ENCODE peak calls at places on chromosomes 3 and 15, in four cellular contexts. T, S, X and K are unnamed samples.

GRCh38 chr3:27134165-27134796 is 234.9 kb downstream of the NEK10 start:
- DNase-seq in S (peak), X (peak), T (peak), K (peak)

GRCh38 chr3:31041161-31041978 is 146.9 kb upstream of the GADL1 start:
- DNase-seq in S (no peak), T (peak), X (peak), K (no peak)

GRCh38 chr15:51223771-51224229 is 114.6 kb downstream of the CYP19A1 start:
- DNase-seq in T (no peak), X (no peak), S (peak), K (no peak)

GRCh38 chr3:129352650-129353588 is 74.2 kb downstream of the HMCES start:
- DNase-seq in T (no peak), X (no peak), S (no peak), K (no peak)

GRCh38 chr3:172387728-172388127 is 60.5 kb downstream of the GHSR start:
- DNase-seq in X (no peak), S (no peak), T (no peak), K (no peak)

GRCh38 chr15:25410649-25411048 is 28.2 kb downstream of the UBE3A start:
- DNase-seq in X (no peak), S (no peak), T (no peak), K (no peak)

GRCh38 chr15:99268431-99268830 is 17.1 kb downstream of the LRRC28 start:
- DNase-seq in S (no peak), T (no peak), X (peak), K (no peak)

GRCh38 chr15:32979710-32980109 is 214.8 kb downstream of the FMN1 start:
- DNase-seq in T (no peak), X (no peak), S (no peak), K (no peak)

GRCh38 chr3:175988401-175988800 is 1129.3 kb downstream of the NAALADL2 start:
- DNase-seq in X (no peak), T (no peak), S (no peak), K (no peak)

GRCh38 chr15:62958528-62958927 is 84.0 kb upstream of the TPM1 start:
- DNase-seq in T (no peak), S (no peak), X (no peak), K (no peak)

GRCh38 chr15:82063055-82063454 is 17.2 kb upstream of the MEX3B start:
- DNase-seq in T (peak), S (no peak), X (no peak), K (no peak)

GRCh38 chr15:79401301-79401700 is 30.8 kb upstream of the MINAR1 start:
- DNase-seq in S (no peak), X (no peak), T (no peak), K (no peak)

GRCh38 chr15:67736810-67737209 is 88.5 kb upstream of the SKOR1 start:
- DNase-seq in X (no peak), S (peak), T (no peak), K (no peak)

GRCh38 chr15:60116456-60117089 is 112.5 kb downstream of the FOXB1 start:
- DNase-seq in S (no peak), T (no peak), X (no peak), K (no peak)

GRCh38 chr3:118628704-118629341 is 405.8 kb downstream of the IGSF11 start:
- DNase-seq in X (peak), S (peak), T (peak), K (peak)
- TF ChIP-seq ELF4 in X (no peak), S (no peak), T (no peak), K (no peak)

GRCh38 chr3:140573011-140573410 is 104.9 kb upstream of the TRIM42 start:
- DNase-seq in S (no peak), X (no peak), T (no peak), K (no peak)
- TF ChIP-seq ELF4 in S (no peak), X (no peak), T (no peak), K (no peak)

GRCh38 chr3:86998551-86998950 is 7.6 kb upstream of the VGLL3 start:
- DNase-seq in T (no peak), X (no peak), S (no peak), K (no peak)

GRCh38 chr3:86996261-86996955 is 5.5 kb upstream of the VGLL3 start:
- DNase-seq in X (no peak), S (no peak), T (no peak), K (no peak)

GRCh38 chr3:86991840-86992430 is 986 bp upstream of the VGLL3 start:
- DNase-seq in T (no peak), S (no peak), X (no peak), K (no peak)

GRCh38 chr3:86993704-86994103 is 2.8 kb upstream of the VGLL3 start:
- DNase-seq in S (no peak), T (no peak), X (no peak), K (no peak)

GRCh38 chr3:86995537-86995936 is 4.6 kb upstream of the VGLL3 start:
- DNase-seq in X (no peak), T (no peak), S (peak), K (no peak)
- TF ChIP-seq ELF4 in X (no peak), T (no peak), S (no peak), K (no peak)

GRCh38 chr15:74957301-74958035 is 896 bp upstream of the RPP25 start:
- DNase-seq in T (peak), X (no peak), S (no peak), K (peak)

GRCh38 chr15:74955796-74956647 is 550 bp downstream of the RPP25 start:
- DNase-seq in T (peak), S (peak), X (no peak), K (peak)

GRCh38 chr15:74955017-74955416 is 1.6 kb downstream of the RPP25 start:
- DNase-seq in X (no peak), S (no peak), T (no peak), K (no peak)

GRCh38 chr15:74956648-74957300 is at the start of gene RPP25:
- DNase-seq in T (peak), S (peak), X (peak), K (peak)

GRCh38 chr15:74954515-74954914 is 2.1 kb downstream of the RPP25 start:
- DNase-seq in T (no peak), X (no peak), S (peak), K (no peak)
- TF ChIP-seq ELF4 in T (no peak), X (no peak), S (peak), K (no peak)

GRCh38 chr15:86773766-86774165 is 694.1 kb downstream of the AGBL1 start:
- DNase-seq in S (no peak), T (no peak), X (no peak), K (no peak)
- TF ChIP-seq ELF4 in S (no peak), T (no peak), X (no peak), K (no peak)